ENCODE peak calls at places on chromosomes 2 and 18, in five cellular contexts. One of them, this sample, is unnamed.

GRCh38 chr2:156982615-156983014 is 274.9 kb upstream of the GALNT5 start:
- DNase-seq in LNCaP clone FGC: no peak
- DNase-seq in GM12865: no peak
- DNase-seq in heart left ventricle: no peak
- DNase-seq in dorsolateral prefrontal cortex: no peak
- DNase-seq in this sample: peak; percentile 9

GRCh38 chr2:153864022-153864421 is 7.7 kb upstream of the GALNT13 start:
- DNase-seq in LNCaP clone FGC: no peak
- DNase-seq in GM12865: no peak
- DNase-seq in heart left ventricle: no peak
- DNase-seq in dorsolateral prefrontal cortex: no peak
- DNase-seq in this sample: no peak

GRCh38 chr2:46062637-46063412 is 234.4 kb upstream of the EPAS1 start:
- DNase-seq in LNCaP clone FGC: no peak
- DNase-seq in GM12865: peak; percentile 78
- DNase-seq in heart left ventricle: peak; percentile 88
- DNase-seq in dorsolateral prefrontal cortex: peak; percentile 74
- DNase-seq in this sample: peak; percentile 49

GRCh38 chr2:159362816-159363251 is 76.3 kb upstream of the WDSUB1 start:
- DNase-seq in LNCaP clone FGC: no peak
- DNase-seq in GM12865: no peak
- DNase-seq in heart left ventricle: no peak
- DNase-seq in dorsolateral prefrontal cortex: no peak
- DNase-seq in this sample: no peak

GRCh38 chr18:11884396-11885030 is 23.6 kb downstream of the MPPE1 start:
- DNase-seq in LNCaP clone FGC: no peak
- DNase-seq in GM12865: no peak
- DNase-seq in heart left ventricle: no peak
- DNase-seq in dorsolateral prefrontal cortex: no peak
- DNase-seq in this sample: no peak

GRCh38 chr2:201971516-201972228 is 62.0 kb upstream of the FZD7 start:
- DNase-seq in LNCaP clone FGC: no peak
- DNase-seq in GM12865: no peak
- DNase-seq in heart left ventricle: peak; percentile 25
- DNase-seq in dorsolateral prefrontal cortex: no peak
- DNase-seq in this sample: no peak

GRCh38 chr2:24438106-24438505 is 52.9 kb upstream of the NCOA1 start:
- DNase-seq in LNCaP clone FGC: no peak
- DNase-seq in GM12865: no peak
- DNase-seq in heart left ventricle: no peak
- DNase-seq in dorsolateral prefrontal cortex: no peak
- DNase-seq in this sample: no peak

GRCh38 chr2:9392895-9393757 is 30.2 kb downstream of the ITGB1BP1 start:
- DNase-seq in LNCaP clone FGC: no peak
- DNase-seq in GM12865: no peak
- DNase-seq in heart left ventricle: peak; percentile 46
- DNase-seq in dorsolateral prefrontal cortex: no peak
- DNase-seq in this sample: no peak

GRCh38 chr2:26561918-26562810 is 79.0 kb downstream of the CIB4 start:
- DNase-seq in LNCaP clone FGC: no peak
- DNase-seq in GM12865: peak; percentile 11
- DNase-seq in heart left ventricle: peak; percentile 48
- DNase-seq in dorsolateral prefrontal cortex: peak; percentile 32
- DNase-seq in this sample: peak; percentile 11
- H3K4me3 ChIP-seq in LNCaP clone FGC: peak overlapping the region; percentile 35
- H3K4me3 ChIP-seq in GM12865: no peak overlapping the region
- H3K4me3 ChIP-seq in heart left ventricle: peak overlapping the region; percentile 49
- H3K4me3 ChIP-seq in dorsolateral prefrontal cortex: peak overlapping the region; percentile 51
- H3K4me3 ChIP-seq in this sample: peak overlapping the region; percentile 34

GRCh38 chr18:13217971-13218375 is 587 bp upstream of the LDLRAD4 start:
- DNase-seq in LNCaP clone FGC: no peak
- DNase-seq in GM12865: no peak
- DNase-seq in heart left ventricle: peak; percentile 54
- DNase-seq in dorsolateral prefrontal cortex: no peak
- DNase-seq in this sample: no peak

GRCh38 chr18:13217466-13217961 is 1.0 kb upstream of the LDLRAD4 start:
- DNase-seq in LNCaP clone FGC: no peak
- DNase-seq in GM12865: peak; percentile 36
- DNase-seq in heart left ventricle: peak; percentile 79
- DNase-seq in dorsolateral prefrontal cortex: peak; percentile 69
- DNase-seq in this sample: no peak

GRCh38 chr18:13218376-13219011 is at the start of gene LDLRAD4:
- DNase-seq in LNCaP clone FGC: no peak
- DNase-seq in GM12865: no peak
- DNase-seq in heart left ventricle: peak; percentile 79
- DNase-seq in dorsolateral prefrontal cortex: no peak
- DNase-seq in this sample: no peak

GRCh38 chr18:13216732-13217465 is 1.7 kb upstream of the LDLRAD4 start:
- DNase-seq in LNCaP clone FGC: no peak
- DNase-seq in GM12865: peak; percentile 14
- DNase-seq in heart left ventricle: peak; percentile 68
- DNase-seq in dorsolateral prefrontal cortex: no peak
- DNase-seq in this sample: no peak

GRCh38 chr18:13216092-13216582 is 2.4 kb upstream of the LDLRAD4 start:
- DNase-seq in LNCaP clone FGC: peak; percentile 27
- DNase-seq in GM12865: peak; percentile 39
- DNase-seq in heart left ventricle: peak; percentile 77
- DNase-seq in dorsolateral prefrontal cortex: peak; percentile 91
- DNase-seq in this sample: peak; percentile 76
- H3K4me3 ChIP-seq in LNCaP clone FGC: no peak overlapping the region
- H3K4me3 ChIP-seq in GM12865: no peak overlapping the region
- H3K4me3 ChIP-seq in heart left ventricle: peak overlapping the region; percentile 89
- H3K4me3 ChIP-seq in dorsolateral prefrontal cortex: peak overlapping the region; percentile 93
- H3K4me3 ChIP-seq in this sample: peak overlapping the region; percentile 58

DNA sequence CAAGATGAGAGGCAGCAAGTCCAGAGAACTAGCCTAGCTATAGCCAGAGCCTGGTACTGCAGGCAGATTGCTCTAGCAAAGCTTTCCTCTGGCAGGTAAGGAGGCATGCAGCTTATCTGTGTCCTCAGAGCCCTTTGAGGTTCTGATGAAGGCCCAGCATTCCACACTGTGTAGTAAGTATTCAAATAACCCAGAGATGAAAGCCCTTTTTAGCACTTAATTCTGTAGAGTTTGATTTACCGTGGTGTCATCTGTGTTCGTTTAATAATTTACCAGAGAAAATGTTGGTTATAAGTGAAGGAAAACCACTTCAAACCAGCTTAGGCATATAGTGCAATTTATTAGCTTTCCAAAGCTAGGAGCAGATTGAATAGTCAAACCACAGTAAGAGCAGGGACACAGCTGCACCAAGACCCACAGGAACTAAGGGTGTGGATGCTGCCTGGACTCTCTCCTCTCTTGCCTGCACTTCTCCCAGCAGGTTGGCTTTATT is 226.6 kb downstream of the BABAM2 start:
- DNase-seq in LNCaP clone FGC: no peak
- DNase-seq in GM12865: no peak
- DNase-seq in heart left ventricle: no peak
- DNase-seq in dorsolateral prefrontal cortex: no peak
- DNase-seq in this sample: no peak
- H3K4me3 ChIP-seq in LNCaP clone FGC: no peak overlapping the region
- H3K4me3 ChIP-seq in GM12865: no peak overlapping the region
- H3K4me3 ChIP-seq in heart left ventricle: no peak overlapping the region
- H3K4me3 ChIP-seq in dorsolateral prefrontal cortex: no peak overlapping the region
- H3K4me3 ChIP-seq in this sample: no peak overlapping the region

GRCh38 chr2:85590950-85591349 is 4.6 kb upstream of the RNF181 start:
- DNase-seq in LNCaP clone FGC: no peak
- DNase-seq in GM12865: no peak
- DNase-seq in heart left ventricle: no peak
- DNase-seq in dorsolateral prefrontal cortex: no peak
- DNase-seq in this sample: no peak
- H3K4me3 ChIP-seq in LNCaP clone FGC: no peak overlapping the region
- H3K4me3 ChIP-seq in GM12865: no peak overlapping the region
- H3K4me3 ChIP-seq in heart left ventricle: no peak overlapping the region
- H3K4me3 ChIP-seq in dorsolateral prefrontal cortex: no peak overlapping the region
- H3K4me3 ChIP-seq in this sample: no peak overlapping the region

GRCh38 chr2:3574155-3574554 is 905 bp upstream of the RPS7 start:
- DNase-seq in LNCaP clone FGC: no peak
- DNase-seq in GM12865: no peak
- DNase-seq in heart left ventricle: no peak
- DNase-seq in dorsolateral prefrontal cortex: no peak
- DNase-seq in this sample: no peak

GRCh38 chr2:3575534-3576324 is 669 bp downstream of the RPS7 start:
- DNase-seq in LNCaP clone FGC: no peak
- DNase-seq in GM12865: peak; percentile 27
- DNase-seq in heart left ventricle: no peak
- DNase-seq in dorsolateral prefrontal cortex: no peak
- DNase-seq in this sample: no peak

GRCh38 chr2:3581367-3582262 is 6.6 kb downstream of the RPS7 start:
- DNase-seq in LNCaP clone FGC: no peak
- DNase-seq in GM12865: no peak
- DNase-seq in heart left ventricle: no peak
- DNase-seq in dorsolateral prefrontal cortex: no peak
- DNase-seq in this sample: no peak

GRCh38 chr2:3580449-3580848 is 5.4 kb downstream of the RPS7 start:
- DNase-seq in LNCaP clone FGC: no peak
- DNase-seq in GM12865: no peak
- DNase-seq in heart left ventricle: no peak
- DNase-seq in dorsolateral prefrontal cortex: no peak
- DNase-seq in this sample: no peak

DNA sequence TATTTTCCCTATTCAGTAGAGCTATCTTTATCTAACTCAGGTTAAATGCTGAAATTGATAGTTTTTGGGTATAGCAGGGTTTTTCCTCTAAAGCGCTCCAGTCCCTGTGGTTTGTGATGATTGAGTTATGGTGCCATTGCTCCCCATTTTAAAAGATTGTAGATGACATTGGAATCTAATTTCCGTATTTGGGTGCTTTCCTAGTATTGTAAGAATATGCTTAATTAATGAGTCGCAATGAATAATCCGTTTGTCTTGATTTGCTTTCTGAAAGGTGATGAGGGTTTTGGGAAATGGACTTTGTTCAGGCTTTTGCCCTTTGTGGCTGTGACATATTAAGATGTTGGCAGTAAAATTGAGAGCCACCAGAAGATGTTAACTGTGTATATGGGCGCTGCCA is 3.9 kb downstream of the RPS7 start:
- DNase-seq in LNCaP clone FGC: no peak
- DNase-seq in GM12865: no peak
- DNase-seq in heart left ventricle: no peak
- DNase-seq in dorsolateral prefrontal cortex: no peak
- DNase-seq in this sample: no peak
- H3K4me3 ChIP-seq in LNCaP clone FGC: no peak overlapping the region
- H3K4me3 ChIP-seq in GM12865: no peak overlapping the region
- H3K4me3 ChIP-seq in heart left ventricle: no peak overlapping the region
- H3K4me3 ChIP-seq in dorsolateral prefrontal cortex: no peak overlapping the region
- H3K4me3 ChIP-seq in this sample: no peak overlapping the region

DNA sequence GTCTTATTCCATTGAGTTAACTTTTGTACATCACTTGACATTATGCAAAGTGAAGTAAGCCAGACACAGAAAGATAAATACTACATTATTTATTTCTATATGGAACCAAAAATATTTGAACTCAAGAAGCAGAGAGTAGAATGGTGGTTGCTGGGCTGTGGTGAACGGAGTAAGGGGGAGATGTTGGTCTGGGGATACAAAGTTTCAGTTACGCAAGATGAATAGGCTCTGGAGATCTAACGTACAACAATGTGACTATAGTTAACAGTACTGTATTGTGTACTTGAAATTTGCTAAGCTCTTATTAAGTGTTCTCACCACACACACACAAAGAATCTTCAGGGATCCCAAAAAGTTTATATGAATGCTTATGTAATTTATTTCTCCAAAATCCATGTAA is 124.8 kb upstream of the VWC2L start:
- DNase-seq in LNCaP clone FGC: no peak
- DNase-seq in GM12865: no peak
- DNase-seq in heart left ventricle: no peak
- DNase-seq in dorsolateral prefrontal cortex: no peak
- DNase-seq in this sample: no peak
- H3K4me3 ChIP-seq in LNCaP clone FGC: no peak overlapping the region
- H3K4me3 ChIP-seq in GM12865: no peak overlapping the region
- H3K4me3 ChIP-seq in heart left ventricle: no peak overlapping the region
- H3K4me3 ChIP-seq in dorsolateral prefrontal cortex: no peak overlapping the region
- H3K4me3 ChIP-seq in this sample: no peak overlapping the region

This sample was measured in Jurkat, Clone E6-1.